ENCODE peak calls at places on chromosomes 16 and 17, in four cellular contexts. R, P, O and W are unnamed samples.

GRCh38 chr16:89194340-89195311 is 5.7 kb downstream of the SLC22A31 start:
- DNase-seq in R (no peak), P (no peak), O (no peak), W (no peak)

GRCh38 chr17:82668631-82669099 is 20.4 kb upstream of the WDR45B start:
- DNase-seq in R (peak), P (peak), O (peak), W (peak)

GRCh38 chr17:64688481-64688880 is 26.4 kb upstream of the SMURF2 start:
- DNase-seq in R (no peak), P (no peak), O (no peak), W (no peak)

GRCh38 chr17:67717192-67717623 is 528 bp upstream of the NOL11 start:
- DNase-seq in R (no peak), P (no peak), O (no peak), W (no peak)

GRCh38 chr17:1029196-1029911 is 32.4 kb downstream of the TIMM22 start:
- DNase-seq in R (no peak), P (no peak), O (no peak), W (no peak)

GRCh38 chr17:11279776-11280344 is 38.8 kb downstream of the SHISA6 start:
- DNase-seq in R (no peak), P (no peak), O (no peak), W (no peak)

GRCh38 chr17:50206604-50207293 is 5.3 kb upstream of the COL1A1 start:
- DNase-seq in R (peak), P (no peak), O (peak), W (no peak)

GRCh38 chr17:39244016-39244599 is 18.4 kb upstream of the STAC2 start:
- DNase-seq in R (peak), P (no peak), O (no peak), W (no peak)

GRCh38 chr16:64864232-64864803 is 257.5 kb downstream of the CDH11 start:
- DNase-seq in R (peak), P (no peak), O (no peak), W (no peak)

GRCh38 chr16:10121496-10121895 is 60.7 kb downstream of the GRIN2A start:
- DNase-seq in R (no peak), P (no peak), O (no peak), W (no peak)

GRCh38 chr17:82985973-82986372 is 93.4 kb upstream of the METRNL start:
- DNase-seq in R (no peak), P (peak), O (no peak), W (no peak)

GRCh38 chr17:50177983-50178834 is 12.4 kb downstream of the SGCA start:
- DNase-seq in R (peak), P (peak), O (peak), W (peak)

GRCh38 chr17:74574489-74575142 is 7.3 kb upstream of the CD300H start:
- DNase-seq in R (no peak), P (no peak), O (no peak), W (no peak)

GRCh38 chr17:46822388-46822921 is 4.0 kb upstream of the WNT3 start:
- DNase-seq in R (no peak), P (no peak), O (no peak), W (peak)

GRCh38 chr17:76272541-76273434 is 7.6 kb downstream of the UBALD2 start:
- DNase-seq in R (no peak), P (no peak), O (no peak), W (no peak)

GRCh38 chr17:2092253-2092652 is 37.4 kb downstream of the HIC1 start:
- DNase-seq in R (no peak), P (no peak), O (no peak), W (no peak)

DNA sequence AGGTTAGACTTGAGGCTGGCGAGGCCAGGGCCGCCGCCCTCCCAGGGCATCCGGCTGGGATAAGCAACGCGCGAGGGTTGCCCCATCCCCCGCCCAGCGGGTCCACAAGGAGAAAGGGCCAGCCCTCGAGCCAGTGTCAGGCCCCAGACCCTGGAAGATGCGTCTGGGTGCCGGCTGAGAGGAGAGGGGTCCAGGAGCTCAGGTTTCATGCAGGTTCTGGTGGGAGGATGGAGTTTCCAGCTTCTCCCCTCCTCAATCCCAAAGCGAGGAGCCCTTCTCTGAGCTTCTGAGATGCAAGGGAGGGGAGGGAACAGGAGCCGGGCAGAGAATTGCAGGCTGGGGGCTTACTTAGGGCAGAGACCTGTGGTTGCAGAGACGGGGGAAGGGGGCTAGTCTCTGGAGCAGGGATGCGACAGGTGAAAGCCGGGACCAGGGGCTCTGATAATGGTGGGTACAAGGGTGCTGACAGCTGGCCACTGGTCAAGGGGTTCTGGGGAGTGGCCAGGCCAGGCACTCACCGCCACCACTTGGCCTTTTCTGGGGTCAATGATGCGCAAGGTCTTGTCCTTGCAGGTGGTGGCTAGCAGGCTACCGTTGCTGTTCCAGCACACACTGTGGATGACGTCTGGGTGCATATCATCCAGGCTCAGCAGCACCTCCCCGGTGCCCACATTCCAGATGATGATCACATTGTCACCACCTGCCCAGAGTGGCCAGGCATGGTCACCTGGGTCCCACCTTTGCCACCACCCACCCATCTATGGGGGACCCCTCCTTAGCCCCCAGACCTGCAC is 4.2 kb downstream of the CORO6 start:
- DNase-seq in R (no peak), P (no peak), O (no peak), W (no peak)
- TF ChIP-seq CTCF in R (peak), P (peak), O (no peak), W (no peak)

DNA sequence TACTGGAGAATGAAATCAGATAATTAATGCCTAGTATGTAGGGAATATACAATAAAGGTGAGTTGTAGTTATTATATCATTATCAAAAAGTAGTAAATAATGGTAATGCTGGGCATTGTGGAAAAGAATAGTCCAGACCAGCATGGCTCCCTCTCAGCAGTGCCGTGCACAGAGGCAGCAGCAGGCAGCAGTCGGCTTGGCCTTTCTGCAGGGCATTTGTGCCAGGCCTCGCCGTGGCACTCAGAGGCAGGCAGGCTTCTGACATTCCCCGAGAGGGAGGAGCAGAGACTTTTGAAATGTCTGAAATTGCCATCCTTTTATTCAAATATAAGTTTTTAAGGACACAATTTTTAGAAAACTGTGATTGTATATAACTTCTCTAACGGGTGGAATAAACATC is 15.0 kb downstream of the KIAA0513 start:
- DNase-seq in R (no peak), P (no peak), O (no peak), W (no peak)
- TF ChIP-seq CTCF in R (no peak), P (no peak), O (no peak), W (no peak)

DNA sequence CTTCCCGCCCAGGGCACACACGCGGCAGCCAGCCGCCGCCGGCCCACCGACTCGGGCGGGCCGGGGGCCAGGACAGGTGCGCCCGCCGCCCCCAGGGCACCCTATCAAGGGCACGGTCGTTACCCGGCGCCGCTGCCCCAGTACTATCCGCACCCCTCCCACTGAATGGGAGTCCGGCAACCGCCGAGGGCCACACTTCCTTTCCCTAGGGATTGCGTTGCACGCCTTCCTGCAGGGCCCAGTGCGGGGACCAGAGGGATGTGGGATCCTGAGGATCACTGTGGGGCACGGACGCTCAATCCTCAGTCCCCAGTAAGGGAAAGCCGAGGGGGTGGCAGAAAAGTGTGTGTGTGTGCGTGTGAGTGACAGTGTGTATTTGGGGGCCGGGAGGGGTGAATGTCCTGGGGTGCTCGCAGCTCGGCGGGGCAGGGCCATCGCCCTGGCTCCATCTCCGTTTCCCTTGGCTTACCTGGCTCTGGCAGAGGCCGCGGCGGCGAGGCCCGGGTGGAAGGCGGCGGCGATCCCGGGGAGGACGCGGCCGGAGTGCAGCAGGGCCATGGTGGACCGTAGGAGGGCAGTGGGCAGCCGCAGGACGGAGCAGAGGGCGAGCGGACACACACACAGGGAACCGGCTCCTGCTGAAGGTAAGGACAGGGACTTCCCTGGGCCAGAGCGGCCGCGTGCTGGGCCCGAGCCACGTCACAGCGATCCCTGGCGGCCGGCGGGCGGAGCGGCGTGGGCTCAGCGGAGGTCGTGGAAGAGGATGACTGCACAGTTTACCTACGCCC is at the start of gene GOT2:
- DNase-seq in R (peak), P (peak), O (peak), W (peak)
- TF ChIP-seq CTCF in R (peak), P (peak), O (peak), W (no peak)

GRCh38 chr17:68740555-68741447 is 139.6 kb upstream of the FAM20A start:
- DNase-seq in R (peak), P (no peak), O (no peak), W (no peak)
- TF ChIP-seq CTCF in R (peak), P (no peak), O (no peak), W (no peak)

GRCh38 chr16:27974896-27975540 is 88.5 kb downstream of the GSG1L start:
- DNase-seq in R (no peak), P (no peak), O (no peak), W (no peak)

GRCh38 chr16:27976990-27977389 is 86.5 kb downstream of the GSG1L start:
- DNase-seq in R (no peak), P (no peak), O (no peak), W (no peak)

GRCh38 chr16:27969574-27969973 is 93.9 kb downstream of the GSG1L start:
- DNase-seq in R (no peak), P (no peak), O (no peak), W (no peak)

GRCh38 chr16:27972500-27972899 is 91.0 kb downstream of the GSG1L start:
- DNase-seq in R (peak), P (peak), O (no peak), W (no peak)

DNA sequence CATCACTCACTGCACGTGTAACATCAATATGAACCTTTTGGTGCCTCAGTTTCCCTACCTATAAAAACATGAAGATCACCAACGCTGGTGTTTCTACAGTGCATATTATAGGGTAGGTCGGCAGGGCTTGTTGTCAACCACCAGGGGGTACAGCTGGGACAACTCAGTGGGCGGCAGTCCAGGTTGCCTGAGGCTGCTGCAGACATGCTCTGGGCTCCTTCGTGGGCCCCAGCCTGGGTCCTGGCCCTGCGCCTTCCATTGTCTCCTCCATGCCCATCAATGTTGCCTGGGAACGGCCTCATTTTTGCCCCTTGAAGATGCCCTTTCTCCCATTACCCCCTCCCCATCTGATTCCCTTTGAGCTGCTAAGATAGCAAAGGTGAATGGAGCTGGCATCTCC is 89.8 kb downstream of the GSG1L start:
- DNase-seq in R (peak), P (no peak), O (no peak), W (no peak)
- TF ChIP-seq CTCF in R (no peak), P (no peak), O (no peak), W (no peak)

DNA sequence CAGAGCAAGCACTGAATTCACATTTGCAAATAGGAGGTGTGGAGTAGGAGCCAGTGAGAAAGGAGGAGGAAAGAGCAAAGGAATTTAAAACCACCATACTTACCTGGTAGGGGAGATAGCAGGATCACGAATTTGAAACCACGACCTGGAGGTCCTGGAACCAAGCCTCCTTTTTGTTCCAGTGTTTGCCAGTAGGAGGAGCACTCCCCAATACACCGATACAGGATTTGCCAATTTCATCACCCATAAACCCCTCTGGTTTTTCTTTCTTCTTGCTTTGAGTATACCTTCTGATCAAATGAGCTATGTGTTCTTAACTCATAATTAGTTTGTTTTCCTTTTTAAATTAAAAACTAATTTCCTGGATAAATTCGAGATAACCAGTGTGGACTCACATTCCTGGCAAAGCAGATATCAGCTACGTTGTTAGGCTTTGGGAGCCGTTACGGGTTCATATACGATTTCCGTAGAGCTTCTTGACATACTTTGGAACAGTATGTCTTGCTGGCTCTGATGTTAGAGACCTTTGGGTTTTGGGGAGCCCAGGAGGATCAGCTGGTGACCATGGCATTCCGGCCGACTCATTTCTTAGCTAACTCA is 22.7 kb downstream of the BCO1 start:
- DNase-seq in R (peak), P (no peak), O (no peak), W (no peak)
- TF ChIP-seq CTCF in R (peak), P (peak), O (peak), W (no peak)

GRCh38 chr16:549544-550263 is 10.5 kb upstream of the PRR35 start:
- DNase-seq in R (no peak), P (no peak), O (no peak), W (no peak)
- TF ChIP-seq CTCF in R (peak), P (no peak), O (no peak), W (no peak)

DNA sequence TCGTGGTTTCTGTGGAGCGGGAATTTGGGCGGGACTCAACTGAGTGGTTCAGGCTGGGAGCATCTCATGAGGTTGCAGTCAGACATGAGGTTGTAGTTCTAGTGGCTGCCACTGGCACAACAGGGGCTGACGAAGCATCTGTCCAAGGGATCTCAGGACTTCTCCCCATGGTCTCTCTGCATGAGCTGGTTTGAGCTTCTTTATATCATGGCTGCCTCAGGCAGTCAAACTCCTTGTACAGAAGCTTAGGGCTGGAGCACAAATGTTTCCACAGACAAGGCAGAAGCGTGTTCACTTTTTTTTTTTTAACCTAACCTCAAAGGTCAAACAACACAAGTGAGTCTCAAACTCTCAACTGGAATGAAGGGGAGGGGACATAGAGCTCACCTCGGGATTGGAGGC is 243.3 kb downstream of the MSI2 start:
- DNase-seq in R (no peak), P (no peak), O (no peak), W (no peak)
- TF ChIP-seq CTCF in R (no peak), P (no peak), O (no peak), W (no peak)

GRCh38 chr17:43329183-43329582 is 69.6 kb upstream of the ARL4D start:
- DNase-seq in R (no peak), P (no peak), O (no peak), W (no peak)

GRCh38 chr17:43326490-43327275 is 72.1 kb upstream of the ARL4D start:
- DNase-seq in R (no peak), P (no peak), O (no peak), W (no peak)

GRCh38 chr17:43328650-43329049 is 70.1 kb upstream of the ARL4D start:
- DNase-seq in R (no peak), P (no peak), O (no peak), W (no peak)

GRCh38 chr17:43327421-43327820 is 71.4 kb upstream of the ARL4D start:
- DNase-seq in R (no peak), P (no peak), O (no peak), W (no peak)

DNA sequence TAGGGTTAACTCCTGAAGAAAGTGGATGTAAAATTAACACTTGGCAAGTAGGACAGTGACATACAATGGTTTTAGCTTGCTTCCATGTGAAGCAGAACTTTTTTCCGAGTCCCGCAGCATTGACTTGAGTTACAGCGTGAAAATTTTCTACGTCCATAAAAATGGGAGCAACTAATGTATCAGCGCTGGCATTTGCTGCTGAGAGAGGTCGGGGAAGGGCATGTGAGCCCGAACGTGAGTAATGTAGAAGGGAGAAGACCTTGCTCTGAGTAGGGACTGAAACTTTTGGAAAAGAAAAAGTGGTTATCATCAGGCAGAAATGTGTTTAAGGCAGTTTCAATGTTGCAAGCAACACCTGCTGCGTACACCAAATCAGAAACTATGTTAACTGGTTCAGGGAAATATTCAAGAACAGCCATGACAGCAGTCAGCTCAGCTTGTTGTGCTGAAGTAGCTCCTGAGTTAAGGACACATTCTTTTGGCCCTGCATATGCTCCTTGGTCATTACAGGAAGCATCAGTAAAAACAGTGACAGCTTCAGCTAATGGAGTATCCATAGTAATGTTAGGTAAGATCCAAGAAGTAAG is 70.9 kb upstream of the ARL4D start:
- DNase-seq in R (no peak), P (no peak), O (no peak), W (no peak)
- TF ChIP-seq CTCF in R (no peak), P (no peak), O (no peak), W (no peak)